ENCODE peak calls at places on chromosomes 2 and 18, in five cellular contexts. G is colonic mucosa, Z is pancreas, I is heart left ventricle, S is astrocyte of the spinal cord. K is an unnamed sample.

GRCh38 chr2:204497855-204498254 is 47.4 kb upstream of the PARD3B start:
- DNase-seq in G (no peak), Z (no peak), I (no peak), S (no peak), K (no peak)

GRCh38 chr2:174717273-174717672 is 47.0 kb downstream of the CHRNA1 start:
- DNase-seq in G (no peak), Z (no peak), I (no peak), S (peak; percentile 77), K (no peak)

GRCh38 chr18:58947136-58947732 is 82.6 kb downstream of the ZNF532 start:
- DNase-seq in G (no peak), Z (no peak), I (no peak), S (no peak), K (no peak)

GRCh38 chr18:702957-703659 is 9.3 kb downstream of the ENOSF1 start:
- DNase-seq in G (peak; percentile 15), Z (no peak), I (no peak), S (peak; percentile 81), K (no peak)

GRCh38 chr2:172434821-172435607 is 7.6 kb downstream of the ITGA6 start:
- DNase-seq in G (no peak), Z (no peak), I (no peak), S (peak; percentile 41), K (no peak)

GRCh38 chr2:172552547-172553291 is 3.2 kb upstream of the PDK1 start:
- DNase-seq in G (no peak), Z (no peak), I (no peak), S (peak; percentile 83), K (no peak)

GRCh38 chr2:230672836-230673235 is 39.8 kb upstream of the CAB39 start:
- DNase-seq in G (no peak), Z (no peak), I (no peak), S (no peak), K (no peak)

GRCh38 chr18:6728809-6729246 is 688 bp upstream of the ARHGAP28 start:
- DNase-seq in G (no peak), Z (no peak), I (no peak), S (no peak), K (no peak)

GRCh38 chr2:30301551-30301950 is 70.2 kb downstream of the LBH start:
- DNase-seq in G (no peak), Z (no peak), I (no peak), S (no peak), K (no peak)

GRCh38 chr2:224278531-224278930 is 123.4 kb downstream of the FAM124B start:
- DNase-seq in G (no peak), Z (no peak), I (no peak), S (peak; percentile 23), K (no peak)

GRCh38 chr2:216956820-216957493 is 97.1 kb upstream of the TNP1 start:
- DNase-seq in G (no peak), Z (no peak), I (no peak), S (peak; percentile 70), K (no peak)

GRCh38 chr2:32732912-32733472 is 105.1 kb downstream of the TTC27 start:
- DNase-seq in G (no peak), Z (no peak), I (no peak), S (no peak), K (no peak)

GRCh38 chr2:190904644-190905043 is 24.0 kb downstream of the GLS start:
- DNase-seq in G (no peak), Z (no peak), I (no peak), S (no peak), K (no peak)

GRCh38 chr2:72412214-72412613 is 264.6 kb upstream of the CYP26B1 start:
- DNase-seq in G (no peak), Z (no peak), I (no peak), S (no peak), K (no peak)

GRCh38 chr18:57352271-57352701 is at the start of gene ST8SIA3:
- DNase-seq in G (no peak), Z (no peak), I (no peak), S (no peak), K (no peak)

GRCh38 chr2:24482256-24482971 is 8.6 kb upstream of the NCOA1 start:
- DNase-seq in G (no peak), Z (peak; percentile 19), I (no peak), S (no peak), K (no peak)

GRCh38 chr2:37283207-37283606 is 41.4 kb downstream of the PRKD3 start:
- DNase-seq in G (no peak), Z (no peak), I (no peak), S (peak; percentile 89), K (no peak)

GRCh38 chr2:47422560-47422959 is 19.6 kb downstream of the MSH2 start:
- DNase-seq in G (no peak), Z (no peak), I (no peak), S (peak; percentile 58), K (no peak)

GRCh38 chr2:235050992-235051351 is 99.2 kb downstream of the SH3BP4 start:
- DNase-seq in G (peak; percentile 92), Z (peak; percentile 95), I (peak; percentile 89), S (peak; percentile 92), K (peak; percentile 91)

GRCh38 chr2:177929662-177930522 is 142.7 kb downstream of the PDE11A start:
- DNase-seq in G (no peak), Z (no peak), I (no peak), S (no peak), K (no peak)

GRCh38 chr2:21754164-21754788 is 630.5 kb downstream of the TDRD15 start:
- DNase-seq in G (no peak), Z (no peak), I (no peak), S (no peak), K (no peak)

GRCh38 chr2:71637736-71638135 is 184.4 kb downstream of the DYSF start:
- DNase-seq in G (no peak), Z (no peak), I (no peak), S (no peak), K (no peak)

GRCh38 chr2:11585071-11585470 is 51.2 kb downstream of the GREB1 start:
- DNase-seq in G (no peak), Z (no peak), I (no peak), S (no peak), K (no peak)

GRCh38 chr2:11582526-11583202 is 48.8 kb downstream of the GREB1 start:
- DNase-seq in G (peak; percentile 67), Z (peak; percentile 38), I (peak; percentile 77), S (peak; percentile 17), K (peak; percentile 55)

GRCh38 chr2:11583203-11583752 is 49.4 kb downstream of the GREB1 start:
- DNase-seq in G (no peak), Z (no peak), I (no peak), S (no peak), K (no peak)

GRCh38 chr2:11583840-11584529 is 50.1 kb downstream of the GREB1 start:
- DNase-seq in G (peak; percentile 55), Z (peak; percentile 57), I (no peak), S (peak; percentile 93), K (peak; percentile 57)

GRCh38 chr2:11584530-11585056 is 50.7 kb downstream of the GREB1 start:
- DNase-seq in G (no peak), Z (no peak), I (no peak), S (no peak), K (no peak)
- TF ChIP-seq CTCF in G (peak; percentile 25), Z (no peak), I (no peak), S (no peak), K (no peak)

DNA sequence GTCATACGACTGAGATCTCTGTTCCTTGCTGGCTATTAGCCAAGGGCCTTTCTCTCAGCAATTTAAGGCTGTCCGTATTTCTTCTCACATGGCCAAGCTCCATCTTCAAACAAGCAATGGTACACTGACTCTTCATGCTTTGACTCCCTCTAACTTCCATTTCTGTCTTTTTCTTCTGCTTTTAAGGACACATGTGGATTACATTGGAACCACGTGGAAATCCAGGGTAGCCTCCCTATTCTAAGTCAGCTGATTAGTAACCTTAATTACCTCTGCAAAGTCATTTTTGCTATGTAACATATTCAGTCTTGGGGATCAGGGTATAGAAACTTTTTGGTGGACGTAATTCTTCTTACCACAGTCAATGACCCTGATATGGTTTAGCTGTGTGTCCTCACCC is 41.5 kb upstream of the ZNF396 start:
- DNase-seq in G (no peak), Z (no peak), I (no peak), S (no peak), K (no peak)
- H3K4me3 ChIP-seq in G (no peak overlapping the region), Z (no peak overlapping the region), I (no peak overlapping the region), S (no peak overlapping the region), K (no peak overlapping the region)

DNA sequence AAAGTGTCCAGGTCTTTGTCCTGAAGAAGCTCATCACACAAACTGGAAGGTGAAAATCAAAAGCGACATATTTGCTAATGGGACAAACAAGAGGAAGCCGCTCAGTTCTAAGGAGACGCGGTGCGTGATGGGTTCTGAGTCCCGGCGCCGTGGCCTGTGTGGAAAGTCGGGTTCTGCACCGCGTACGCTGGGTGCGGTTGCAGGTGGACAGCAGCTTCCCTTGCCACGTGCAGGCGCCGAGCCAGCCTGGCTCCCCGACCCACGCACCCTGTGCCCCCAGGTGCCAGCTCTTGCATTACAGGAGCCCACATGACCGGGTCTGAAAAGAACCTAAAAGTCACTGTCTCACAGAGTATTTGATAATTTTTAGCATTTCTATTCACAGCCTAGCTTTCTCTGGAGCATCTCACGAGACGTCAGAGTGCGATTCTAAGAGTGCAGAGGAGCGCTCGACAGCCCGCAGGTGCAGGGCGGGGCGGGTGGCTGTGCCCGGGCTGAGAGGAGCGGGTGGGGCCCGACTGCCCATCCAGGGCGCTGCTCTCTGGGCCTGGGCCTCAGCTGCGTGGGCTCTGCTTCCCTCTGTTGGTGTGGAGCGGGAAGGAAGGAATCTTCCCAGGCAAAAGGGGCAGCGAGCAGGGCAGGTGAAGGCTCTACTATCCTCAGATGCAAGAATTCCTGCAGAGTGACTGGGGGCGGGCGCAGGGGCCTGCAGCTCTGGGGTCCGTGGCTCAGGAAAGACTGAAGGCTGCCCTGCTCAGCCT is 39.4 kb downstream of the MYT1L start:
- DNase-seq in G (no peak), Z (no peak), I (no peak), S (no peak), K (peak; percentile 25)
- TF ChIP-seq CTCF in G (no peak), Z (peak; percentile 32), I (peak; percentile 70), S (peak; percentile 49), K (peak; percentile 76)

GRCh38 chr2:199718074-199718473 is 132.9 kb downstream of the FTCDNL1 start:
- DNase-seq in G (no peak), Z (no peak), I (no peak), S (no peak), K (no peak)
- H3K4me3 ChIP-seq in G (no peak overlapping the region), Z (no peak overlapping the region), I (no peak overlapping the region), S (no peak overlapping the region), K (no peak overlapping the region)

DNA sequence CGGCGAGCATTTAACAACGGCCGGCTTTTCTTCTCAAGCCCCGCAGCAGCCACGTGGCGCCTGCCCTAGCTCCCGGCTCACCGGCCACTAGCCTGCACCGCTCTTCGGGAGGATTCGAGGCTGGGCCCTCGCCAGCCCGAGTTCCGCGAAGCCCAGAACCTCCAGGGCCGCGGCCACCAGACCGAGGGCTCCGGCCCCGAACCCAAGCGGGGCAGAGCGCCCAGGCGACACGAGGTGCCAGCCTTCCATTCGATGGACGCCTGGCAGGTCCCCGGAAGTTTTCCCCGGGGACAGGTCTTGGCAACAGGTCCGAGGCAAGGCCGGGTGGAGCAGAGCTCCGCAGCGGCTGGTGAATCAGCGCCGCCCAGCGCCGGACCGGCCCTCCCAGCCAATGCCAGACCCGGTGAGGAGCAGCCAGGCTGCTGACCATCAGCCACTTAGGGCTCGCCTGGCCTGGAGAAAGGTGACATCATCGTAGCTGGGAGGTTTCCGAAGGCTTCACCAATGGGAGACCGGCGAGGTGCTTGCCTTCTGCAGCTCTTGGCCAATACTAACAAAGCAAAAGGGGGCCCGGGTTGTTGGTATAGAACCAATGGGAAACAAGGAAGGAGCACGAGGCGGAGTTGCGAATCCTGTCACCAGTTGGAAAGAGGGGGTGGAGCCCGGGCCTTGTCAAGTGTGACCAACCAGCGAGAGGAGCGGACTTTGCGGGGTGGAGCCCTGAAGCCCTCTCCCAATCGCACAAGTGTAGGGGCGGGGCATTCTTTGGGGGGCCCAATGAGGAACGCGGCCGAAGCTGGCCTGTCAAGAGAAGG is 467 bp upstream of the MXD1 start:
- DNase-seq in G (peak; percentile 100), Z (peak; percentile 100), I (peak; percentile 99), S (peak; percentile 100), K (peak; percentile 100)
- TF ChIP-seq CTCF in G (no peak), Z (no peak), I (no peak), S (peak; percentile 15), K (no peak)